ENCODE peak calls at places on chromosomes 6 and 20, in four cellular contexts. G is H1, I is K562, D is HepG2. O is an unnamed sample.

GRCh38 chr6:39887692-39888450 is 46.4 kb downstream of the MOCS1 start:
- DNase-seq in G (no peak), I (no peak), D (peak; percentile 85), O (no peak)

GRCh38 chr6:92047886-92048285 is 1371.5 kb downstream of the EPHA7 start:
- DNase-seq in G (no peak), I (no peak), D (no peak), O (no peak)

GRCh38 chr6:10411915-10412164 is 3.0 kb downstream of the TFAP2A start:
- DNase-seq in G (no peak), I (no peak), D (no peak), O (no peak)

GRCh38 chr20:60056345-60057122 is 98.3 kb downstream of the CDH26 start:
- DNase-seq in G (no peak), I (no peak), D (no peak), O (no peak)

GRCh38 chr6:118896339-118897136 is 2.6 kb downstream of the ASF1A start:
- DNase-seq in G (no peak), I (peak; percentile 74), D (peak; percentile 78), O (peak; percentile 68)

GRCh38 chr6:149488815-149489214 is 4.0 kb upstream of the ZC3H12D start:
- DNase-seq in G (no peak), I (no peak), D (no peak), O (no peak)

GRCh38 chr6:168022488-168023321 is 25.2 kb downstream of the KIF25 start:
- DNase-seq in G (peak; percentile 28), I (no peak), D (no peak), O (no peak)

GRCh38 chr6:34301408-34301807 is 52.6 kb upstream of the SMIM29 start:
- DNase-seq in G (no peak), I (peak; percentile 42), D (no peak), O (no peak)

GRCh38 chr6:87183687-87184086 is 28.3 kb downstream of the ZNF292 start:
- DNase-seq in G (no peak), I (no peak), D (no peak), O (no peak)

GRCh38 chr6:140561701-140562100 is 1187.3 kb upstream of the CITED2 start:
- DNase-seq in G (no peak), I (no peak), D (no peak), O (no peak)

GRCh38 chr6:46734867-46735719 is at the start of gene PLA2G7:
- DNase-seq in G (peak; percentile 74), I (no peak), D (no peak), O (peak; percentile 6)

GRCh38 chr20:50202677-50203076 is 12.0 kb downstream of the CEBPB start:
- DNase-seq in G (no peak), I (no peak), D (no peak), O (no peak)

GRCh38 chr6:44264154-44265002 is 973 bp downstream of the NFKBIE start:
- DNase-seq in G (no peak), I (peak; percentile 65), D (no peak), O (no peak)

GRCh38 chr6:85775883-85776282 is 133.2 kb upstream of the SYNCRIP start:
- DNase-seq in G (no peak), I (no peak), D (no peak), O (no peak)

GRCh38 chr6:98835149-98836024 is 1.0 kb downstream of the POU3F2 start:
- DNase-seq in G (peak; percentile 73), I (no peak), D (no peak), O (peak; percentile 9)

GRCh38 chr6:2970753-2971419 is 481 bp downstream of the SERPINB6 start:
- DNase-seq in G (peak; percentile 66), I (peak; percentile 84), D (no peak), O (peak; percentile 41)

DNA sequence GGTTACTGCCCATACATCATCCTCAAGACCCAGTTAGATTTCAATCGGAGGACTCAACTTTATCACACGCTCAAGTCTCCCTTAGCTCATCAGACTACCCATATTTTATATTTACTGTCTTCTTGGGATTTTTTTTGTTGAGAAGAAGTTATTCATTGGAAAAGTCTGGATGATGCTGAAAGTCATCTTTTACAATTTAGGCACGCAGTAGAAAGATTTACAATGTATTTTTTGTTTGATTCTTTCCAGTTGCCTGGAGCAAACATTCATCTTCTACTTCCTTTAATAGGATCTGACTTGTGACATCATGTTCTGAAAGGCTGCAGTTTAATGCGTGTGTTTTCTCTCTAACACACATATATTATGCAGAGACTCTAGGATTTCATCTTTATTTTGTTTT is 235.7 kb downstream of the DOK5 start:
- DNase-seq in G (no peak), I (no peak), D (no peak), O (no peak)
- TF ChIP-seq RNF2 in G (no peak), I (no peak), D (no peak), O (no peak)

GRCh38 chr6:7758456-7758855 is 32.6 kb downstream of the BMP6 start:
- DNase-seq in G (no peak), I (no peak), D (no peak), O (no peak)
- TF ChIP-seq RNF2 in G (no peak), I (no peak), D (no peak), O (no peak)

DNA sequence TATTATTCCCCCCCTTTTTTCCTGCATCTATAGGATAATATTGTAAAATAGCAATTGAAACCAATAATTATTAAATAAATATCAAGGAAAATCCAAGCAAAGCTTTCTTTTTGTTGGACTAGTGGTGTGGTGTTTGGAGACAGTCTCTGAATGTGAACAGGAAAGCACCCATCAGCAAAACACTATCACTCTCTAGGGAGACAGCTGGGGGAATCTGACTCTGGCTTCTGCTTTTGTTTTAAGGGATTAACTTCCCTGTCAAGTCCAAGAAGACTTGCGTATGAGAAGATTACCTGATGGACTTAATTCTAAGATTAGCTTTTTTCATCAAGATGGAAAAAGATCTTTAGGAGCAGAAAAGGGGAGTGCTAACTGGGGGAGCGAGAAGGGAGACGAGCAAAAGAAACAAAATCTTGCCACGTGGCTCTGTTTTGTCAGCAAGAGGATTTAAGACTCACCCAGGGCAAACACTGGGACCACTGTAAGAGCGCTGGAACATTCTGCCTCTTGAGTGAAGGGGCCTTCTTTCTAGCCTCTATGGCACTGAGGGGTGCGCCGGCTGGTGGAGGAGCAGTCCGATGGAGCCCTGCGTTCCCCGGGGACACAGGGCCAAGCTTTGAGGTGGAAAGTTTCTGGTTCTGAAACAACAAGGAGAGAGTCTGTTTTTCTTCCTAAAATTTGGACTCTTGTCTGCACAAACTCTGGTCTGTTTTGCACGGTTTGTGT is 570 bp downstream of the TULP4 start:
- DNase-seq in G (no peak), I (no peak), D (no peak), O (no peak)
- TF ChIP-seq RNF2 in G (no peak), I (no peak), D (no peak), O (no peak)

GRCh38 chr20:58216334-58216733 is 12.1 kb downstream of the ANKRD60 start:
- DNase-seq in G (no peak), I (no peak), D (no peak), O (no peak)
- TF ChIP-seq RNF2 in G (no peak), I (no peak), D (no peak), O (no peak)

GRCh38 chr6:153135681-153136080 is 4.6 kb upstream of the RGS17 start:
- DNase-seq in G (no peak), I (no peak), D (no peak), O (no peak)
- TF ChIP-seq RNF2 in G (no peak), I (no peak), D (no peak), O (no peak)